ENCODE peak calls at places on chromosomes 6 and 20, in five cellular contexts. S is H1, H is activated B cell treated with CpG ODN at 0.5 μM for 24 hours, A is fibroblast of the aortic adventitia, K is choroid plexus epithelial cell. P is an unnamed sample.

GRCh38 chr6:28811873-28812272 is 111.9 kb downstream of the TRIM27 start:
- DNase-seq in S (no peak), H (no peak), A (no peak), K (peak), P (no peak)

GRCh38 chr20:63021356-63022321 is 14.9 kb upstream of the BHLHE23 start:
- DNase-seq in S (no peak), H (no peak), A (no peak), K (no peak), P (peak)

GRCh38 chr6:43095939-43096338 is 19.8 kb downstream of the PTK7 start:
- DNase-seq in S (no peak), H (no peak), A (no peak), K (no peak), P (no peak)

GRCh38 chr20:53677447-53678314 is 84.0 kb upstream of the ZNF217 start:
- DNase-seq in S (no peak), H (no peak), A (peak), K (peak), P (no peak)

GRCh38 chr20:37690626-37691369 is 3.0 kb upstream of the CTNNBL1 start:
- DNase-seq in S (no peak), H (no peak), A (no peak), K (no peak), P (no peak)

GRCh38 chr6:157518399-157519250 is 137.6 kb downstream of the ZDHHC14 start:
- DNase-seq in S (no peak), H (no peak), A (no peak), K (peak), P (no peak)

GRCh38 chr20:61352381-61353260 is 100.6 kb downstream of the CDH4 start:
- DNase-seq in S (no peak), H (no peak), A (no peak), K (no peak), P (no peak)

GRCh38 chr6:6841571-6841970 is 253.1 kb downstream of the LY86 start:
- DNase-seq in S (no peak), H (no peak), A (no peak), K (no peak), P (peak)

GRCh38 chr6:112639436-112639835 is 292.3 kb downstream of the RFPL4B start:
- DNase-seq in S (no peak), H (no peak), A (peak), K (peak), P (no peak)

GRCh38 chr6:25295651-25296050 is 16.5 kb downstream of the CARMIL1 start:
- DNase-seq in S (no peak), H (no peak), A (peak), K (no peak), P (no peak)

GRCh38 chr6:153210083-153210482 is 79.0 kb upstream of the RGS17 start:
- DNase-seq in S (no peak), H (no peak), A (peak), K (peak), P (no peak)

GRCh38 chr6:150865043-150865405 is 478 bp upstream of the MTHFD1L start:
- DNase-seq in S (no peak), H (no peak), A (peak), K (peak), P (no peak)

GRCh38 chr6:37816599-37817375 is 2.7 kb upstream of the ZFAND3 start:
- DNase-seq in S (no peak), H (no peak), A (no peak), K (no peak), P (no peak)

GRCh38 chr6:43492673-43493072 is 15.3 kb downstream of the TJAP1 start:
- DNase-seq in S (no peak), H (no peak), A (no peak), K (peak), P (no peak)

GRCh38 chr6:157056275-157056674 is 267.0 kb downstream of the TMEM242 start:
- DNase-seq in S (no peak), H (no peak), A (no peak), K (no peak), P (no peak)

GRCh38 chr20:46963196-46963529 is 68.5 kb downstream of the EYA2 start:
- DNase-seq in S (no peak), H (no peak), A (no peak), K (no peak), P (no peak)

GRCh38 chr6:13466304-13467215 is 20.8 kb downstream of the GFOD1 start:
- DNase-seq in S (no peak), H (no peak), A (no peak), K (no peak), P (no peak)

GRCh38 chr6:18509871-18510643 is 122.9 kb downstream of the RNF144B start:
- DNase-seq in S (no peak), H (no peak), A (peak), K (no peak), P (no peak)

GRCh38 chr6:89985744-89986493 is 91.7 kb downstream of the GJA10 start:
- DNase-seq in S (no peak), H (no peak), A (peak), K (peak), P (no peak)

GRCh38 chr6:119343573-119344146 is 5.9 kb downstream of the MAN1A1 start:
- DNase-seq in S (no peak), H (no peak), A (no peak), K (no peak), P (no peak)

GRCh38 chr6:131014080-131014776 is 48.8 kb downstream of the EPB41L2 start:
- DNase-seq in S (no peak), H (no peak), A (no peak), K (no peak), P (no peak)

GRCh38 chr6:25628471-25629201 is 23.4 kb upstream of the SCGN start:
- DNase-seq in S (no peak), H (no peak), A (no peak), K (no peak), P (no peak)

GRCh38 chr20:4082406-4083102 is 67.2 kb upstream of the RNF24 start:
- DNase-seq in S (no peak), H (peak), A (peak), K (peak), P (no peak)

GRCh38 chr20:22508426-22508825 is 75.9 kb downstream of the FOXA2 start:
- DNase-seq in S (no peak), H (no peak), A (no peak), K (no peak), P (no peak)

GRCh38 chr6:110178626-110179405 is 654 bp downstream of the WASF1 start:
- DNase-seq in S (peak), H (peak), A (peak), K (peak), P (peak)

GRCh38 chr6:34570066-34570833 is 14.1 kb upstream of the SPDEF start:
- DNase-seq in S (no peak), H (no peak), A (no peak), K (no peak), P (no peak)

GRCh38 chr6:44725070-44725469 is 337.6 kb downstream of the CDC5L start:
- DNase-seq in S (no peak), H (no peak), A (no peak), K (no peak), P (no peak)

GRCh38 chr6:146850981-146851380 is 252.2 kb downstream of the ADGB start:
- DNase-seq in S (no peak), H (no peak), A (no peak), K (no peak), P (no peak)

GRCh38 chr20:35225319-35226125 is 968 bp upstream of the MMP24 start:
- DNase-seq in S (no peak), H (no peak), A (no peak), K (no peak), P (no peak)

GRCh38 chr20:14632906-14633305 is 295.5 kb upstream of the FLRT3 start:
- DNase-seq in S (no peak), H (no peak), A (no peak), K (no peak), P (no peak)
- TF ChIP-seq CTCF in S (peak), H (no peak), A (no peak), K (no peak), P (no peak)

DNA sequence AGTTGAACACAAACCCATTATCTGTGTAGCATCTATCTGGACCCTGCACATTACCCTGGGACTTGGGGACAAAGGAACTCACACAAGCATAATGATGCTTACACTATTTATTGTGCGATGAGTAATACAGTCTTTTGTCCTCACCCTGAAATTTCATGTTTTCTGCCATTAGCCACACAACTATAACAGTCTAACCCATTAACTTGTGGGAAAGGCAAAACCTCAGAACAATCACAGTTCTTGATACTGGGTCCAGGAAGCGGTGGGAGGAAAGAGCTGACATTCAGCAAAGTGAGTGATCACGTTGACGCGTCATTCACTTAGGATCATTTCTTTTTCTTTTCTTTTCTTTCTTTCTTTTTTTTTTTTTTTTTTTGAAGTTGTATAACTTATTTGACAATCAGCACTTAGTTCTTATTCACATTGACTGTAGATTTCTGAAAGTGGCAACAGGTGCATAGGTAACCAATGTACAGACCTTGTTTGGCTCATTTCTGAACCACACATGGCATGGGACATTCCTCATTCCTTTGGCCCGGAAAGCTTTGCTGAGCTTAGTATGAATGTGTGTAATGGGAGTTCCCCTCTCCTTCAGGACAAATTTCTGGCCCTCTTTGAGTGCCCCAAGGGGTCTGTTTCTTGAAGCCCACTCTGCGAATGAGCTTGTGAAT is 94.9 kb upstream of the CNKSR3 start:
- DNase-seq in S (no peak), H (no peak), A (no peak), K (no peak), P (no peak)
- TF ChIP-seq CTCF in S (no peak), H (no peak), A (no peak), K (no peak), P (no peak)

GRCh38 chr6:21080221-21080620 is 513.3 kb upstream of the SOX4 start:
- DNase-seq in S (no peak), H (no peak), A (no peak), K (no peak), P (no peak)
- TF ChIP-seq CTCF in S (no peak), H (no peak), A (no peak), K (no peak), P (no peak)

GRCh38 chr6:169719117-169719516 is 5.2 kb downstream of the PHF10 start:
- DNase-seq in S (no peak), H (no peak), A (no peak), K (no peak), P (no peak)

GRCh38 chr6:169723991-169724553 is at the start of gene PHF10:
- DNase-seq in S (no peak), H (peak), A (no peak), K (peak), P (peak)

GRCh38 chr6:169723200-169723909 is 945 bp downstream of the PHF10 start:
- DNase-seq in S (peak), H (peak), A (peak), K (peak), P (peak)

GRCh38 chr6:169722362-169723199 is 1.7 kb downstream of the PHF10 start:
- DNase-seq in S (peak), H (peak), A (peak), K (peak), P (peak)

GRCh38 chr6:169720207-169720855 is 4.0 kb downstream of the PHF10 start:
- DNase-seq in S (no peak), H (no peak), A (no peak), K (no peak), P (no peak)
- TF ChIP-seq CTCF in S (peak), H (no peak), A (peak), K (peak), P (no peak)

GRCh38 chr20:57332105-57333089 is 2.8 kb downstream of the SPO11 start:
- DNase-seq in S (no peak), H (no peak), A (no peak), K (no peak), P (no peak)
- TF ChIP-seq CTCF in S (peak), H (no peak), A (no peak), K (peak), P (no peak)

GRCh38 chr20:44054849-44055248 is 132.1 kb downstream of the JPH2 start:
- DNase-seq in S (no peak), H (no peak), A (no peak), K (no peak), P (no peak)

GRCh38 chr20:44054118-44054517 is 132.9 kb downstream of the JPH2 start:
- DNase-seq in S (peak), H (no peak), A (no peak), K (no peak), P (no peak)

GRCh38 chr20:44053046-44053445 is 133.9 kb downstream of the JPH2 start:
- DNase-seq in S (no peak), H (no peak), A (no peak), K (no peak), P (peak)

GRCh38 chr20:44057698-44058675 is 129.0 kb downstream of the JPH2 start:
- DNase-seq in S (peak), H (no peak), A (peak), K (no peak), P (no peak)

GRCh38 chr20:44056010-44056698 is 130.8 kb downstream of the JPH2 start:
- DNase-seq in S (peak), H (no peak), A (no peak), K (peak), P (no peak)
- TF ChIP-seq CTCF in S (peak), H (no peak), A (peak), K (peak), P (no peak)

GRCh38 chr20:1920252-1920651 is 25.0 kb downstream of the SIRPA start:
- DNase-seq in S (no peak), H (no peak), A (no peak), K (no peak), P (peak)

GRCh38 chr20:1922786-1923185 is 27.6 kb downstream of the SIRPA start:
- DNase-seq in S (no peak), H (no peak), A (no peak), K (no peak), P (no peak)

GRCh38 chr20:1920826-1921225 is 25.6 kb downstream of the SIRPA start:
- DNase-seq in S (no peak), H (no peak), A (no peak), K (no peak), P (no peak)

DNA sequence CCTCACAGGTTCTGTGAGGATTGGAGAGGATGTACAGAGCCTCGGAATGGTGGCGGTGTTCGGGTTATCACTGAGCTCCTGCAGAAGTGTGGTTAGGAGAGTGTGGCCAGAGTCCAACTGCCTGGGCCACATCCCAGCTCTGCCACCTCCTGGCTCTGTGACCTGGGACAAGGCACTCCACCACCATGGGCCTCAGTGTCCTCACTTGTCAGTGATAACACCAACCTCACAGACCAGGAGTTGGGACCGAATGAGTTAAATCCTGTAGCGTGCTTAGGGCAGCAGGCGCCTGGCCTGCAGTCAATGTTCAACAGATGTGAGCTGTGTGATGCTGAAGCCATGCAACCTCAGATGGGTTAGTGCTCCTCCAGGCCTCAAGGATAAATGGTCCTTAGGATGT is 23.6 kb downstream of the SIRPA start:
- DNase-seq in S (no peak), H (no peak), A (no peak), K (no peak), P (no peak)
- TF ChIP-seq CTCF in S (no peak), H (no peak), A (no peak), K (no peak), P (no peak)

GRCh38 chr6:53070808-53071207 is 5.6 kb downstream of the FBXO9 start:
- DNase-seq in S (no peak), H (no peak), A (no peak), K (peak), P (no peak)
- TF ChIP-seq CTCF in S (no peak), H (no peak), A (peak), K (peak), P (no peak)

GRCh38 chr20:42483694-42484303 is 705.9 kb downstream of the PTPRT start:
- DNase-seq in S (peak), H (no peak), A (no peak), K (no peak), P (no peak)
- TF ChIP-seq CTCF in S (peak), H (no peak), A (no peak), K (no peak), P (peak)

GRCh38 chr6:116633685-116634084 is 17.4 kb downstream of the RSPH4A start:
- DNase-seq in S (no peak), H (no peak), A (no peak), K (peak), P (no peak)
- TF ChIP-seq CTCF in S (peak), H (no peak), A (peak), K (peak), P (peak)

P was measured in pancreas.